ENCODE peak calls at places on chromosome 1, in nine cellular contexts. E is left ventricle myocardium inferior; Y is psoas muscle; D is heart right ventricle; X is GM23338; O is lower lobe of right lung; B is CD8-positive, alpha-beta T cell; Q is K562; K is endothelial cell of umbilical vein. M is an unnamed sample. For H3K4me1, the result is how much of the 10 kb centered on the place peaks cover.

GRCh38 chr1:165883056-165883455 is 55.6 kb downstream of the UCK2 start:
- DNase-seq in Y (no peak), E (no peak), B (no peak), Q (no peak), X (peak), O (no peak), D (no peak), K (no peak), M (no peak)

GRCh38 chr1:114023377-114023776 is 44.1 kb downstream of the OLFML3 start:
- DNase-seq in Q (no peak), O (no peak), B (no peak), E (no peak), X (no peak), Y (no peak), D (no peak), K (no peak), M (no peak)

GRCh38 chr1:166164995-166165660 is 1.7 kb downstream of the FAM78B start:
- DNase-seq in E (peak), X (peak), K (peak), Q (peak), Y (peak), B (no peak), O (peak), D (peak), M (peak)

GRCh38 chr1:175131100-175131499 is 61.5 kb downstream of the KIAA0040 start:
- DNase-seq in B (no peak), E (no peak), K (no peak), O (no peak), Y (no peak), X (no peak), Q (no peak), D (no peak), M (no peak)

GRCh38 chr1:7300893-7301292 is 470.2 kb upstream of the VAMP3 start:
- DNase-seq in Q (no peak), D (no peak), X (no peak), O (no peak), B (no peak), K (peak), E (no peak), Y (no peak), M (no peak)

GRCh38 chr1:176619261-176619660 is 156.3 kb downstream of the PAPPA2 start:
- DNase-seq in O (no peak), D (no peak), K (no peak), B (no peak), E (no peak), X (no peak), Q (no peak), Y (no peak), M (no peak)

GRCh38 chr1:147750618-147751217 is 9.7 kb downstream of the GJA5 start:
- DNase-seq in B (no peak), D (no peak), E (no peak), O (no peak), Y (no peak), K (no peak), Q (no peak), X (no peak), M (no peak)

GRCh38 chr1:109834951-109835350 is 71.2 kb upstream of the EPS8L3 start:
- DNase-seq in D (no peak), K (no peak), Y (no peak), B (no peak), X (no peak), O (no peak), Q (no peak), E (no peak), M (no peak)

GRCh38 chr1:17886838-17887441 is 131.8 kb downstream of the ACTL8 start:
- DNase-seq in D (no peak), Y (no peak), O (no peak), E (no peak), Q (no peak), X (no peak), B (no peak), K (no peak), M (no peak)

GRCh38 chr1:182249201-182249676 is 142.4 kb downstream of the GLUL start:
- DNase-seq in K (no peak), E (no peak), B (no peak), Y (no peak), D (no peak), Q (peak), X (no peak), O (no peak), M (peak)

GRCh38 chr1:78492376-78492950 is 1.7 kb downstream of the PTGFR start:
- DNase-seq in B (no peak), K (no peak), E (no peak), Q (no peak), X (no peak), Y (no peak), D (no peak), O (no peak), M (no peak)

GRCh38 chr1:41367102-41367537 is 5.9 kb downstream of the FOXO6 start:
- DNase-seq in Y (no peak), D (no peak), E (no peak), Q (no peak), K (no peak), B (no peak), X (peak), O (no peak), M (no peak)

GRCh38 chr1:40783001-40783905 is at the start of gene KCNQ4:
- DNase-seq in D (peak), K (no peak), X (peak), O (peak), Q (peak), B (no peak), E (peak), Y (peak), M (peak)

GRCh38 chr1:17875882-17876280 is 120.7 kb downstream of the ACTL8 start:
- DNase-seq in X (no peak), Q (no peak), Y (no peak), B (no peak), D (peak), O (no peak), K (no peak), E (peak), M (no peak)

GRCh38 chr1:85172684-85173337 is 28.0 kb downstream of the SYDE2 start:
- DNase-seq in E (no peak), K (no peak), D (no peak), O (no peak), B (no peak), X (no peak), Y (no peak), Q (peak), M (no peak)

DNA sequence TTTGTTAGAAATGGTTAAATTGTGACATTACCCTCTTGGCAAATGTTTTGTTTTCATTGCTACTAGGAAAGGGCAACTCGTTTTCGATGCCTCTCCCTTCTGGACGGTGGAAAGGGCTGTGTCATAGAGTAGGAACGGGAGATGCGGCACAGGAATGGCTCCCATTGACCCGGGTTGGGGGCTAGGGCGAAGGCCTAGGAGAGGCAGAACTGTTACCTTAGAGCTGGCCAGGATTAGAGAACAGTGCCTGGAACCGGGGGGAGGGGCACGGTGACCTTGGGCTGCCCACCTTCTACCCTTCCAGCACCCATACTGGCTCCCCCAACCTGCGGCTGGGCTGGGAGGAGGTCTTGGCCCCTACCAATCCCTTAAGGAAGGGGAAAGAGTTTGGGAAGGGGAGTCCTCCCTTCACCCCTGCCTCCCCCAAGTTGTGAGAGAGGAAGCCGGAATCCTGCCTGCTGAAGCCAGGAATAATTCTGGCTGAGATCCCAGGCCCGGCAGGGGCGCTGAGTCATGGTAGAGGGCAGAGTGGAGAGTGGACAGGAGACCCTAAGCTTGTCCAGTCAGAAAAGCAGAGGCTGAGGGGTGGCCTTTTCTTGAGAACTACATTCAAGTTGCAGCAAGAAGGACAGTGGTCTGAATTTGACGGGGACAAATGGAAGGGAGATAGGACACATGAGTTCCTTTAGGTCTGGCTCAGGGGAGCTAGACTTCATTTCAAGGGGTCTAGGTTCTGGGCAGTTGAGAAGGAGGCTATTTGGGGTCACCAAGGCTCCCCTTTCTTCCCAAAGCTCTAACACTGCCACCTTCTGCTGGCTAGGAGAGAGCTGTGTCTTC is 8.2 kb downstream of the LMNA start:
- DNase-seq in B (no peak), Q (peak), K (peak), X (no peak), Y (peak), D (peak), O (peak), E (peak), M (peak)
- H3K4me1 ChIP-seq in B (under half), Q (half or more), K (half or more), X (under half), Y (half or more), D (half or more), O (half or more), E (half or more), M (half or more)

DNA sequence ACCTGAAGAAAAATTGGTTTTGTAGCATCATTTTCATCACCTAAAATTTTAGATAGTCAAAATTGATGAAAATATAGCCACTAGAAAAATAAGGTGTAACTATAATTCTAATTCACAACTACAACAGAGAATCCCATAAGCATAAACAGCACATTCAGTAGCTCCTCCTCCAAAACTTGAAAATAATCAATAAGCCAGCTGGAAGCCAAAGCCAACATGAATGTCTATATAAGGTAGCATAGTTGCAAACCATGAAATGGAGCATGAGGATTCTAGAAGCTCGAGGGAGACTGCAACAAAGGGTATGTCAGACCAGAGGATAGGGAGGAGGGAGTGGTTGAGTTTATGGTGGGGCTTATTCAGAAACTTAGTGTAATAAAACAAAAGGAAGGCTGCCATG is 22.4 kb downstream of the ACBD3 start:
- DNase-seq in K (no peak), E (no peak), B (no peak), O (no peak), Q (no peak), D (no peak), Y (no peak), X (no peak), M (no peak)
- TF ChIP-seq CTCF in K (no peak), E (no peak), B (no peak), O (no peak), Q (no peak), D (no peak), Y (no peak), X (no peak), M (no peak)

GRCh38 chr1:91752324-91752723 is 133.6 kb downstream of the TGFBR3 start:
- DNase-seq in X (no peak), O (no peak), D (no peak), E (no peak), Q (no peak), Y (no peak), B (no peak), K (no peak), M (no peak)

GRCh38 chr1:91749690-91750335 is 136.1 kb downstream of the TGFBR3 start:
- DNase-seq in E (no peak), D (no peak), K (no peak), Q (no peak), Y (no peak), B (no peak), X (no peak), O (no peak), M (no peak)

GRCh38 chr1:91747666-91748065 is 138.3 kb downstream of the TGFBR3 start:
- DNase-seq in K (no peak), D (no peak), X (no peak), Y (no peak), O (no peak), E (no peak), Q (no peak), B (no peak), M (no peak)

GRCh38 chr1:91751281-91751680 is 134.7 kb downstream of the TGFBR3 start:
- DNase-seq in X (no peak), B (no peak), D (no peak), Y (peak), O (no peak), E (peak), Q (no peak), K (peak), M (no peak)

GRCh38 chr1:91750398-91750996 is 135.5 kb downstream of the TGFBR3 start:
- DNase-seq in D (no peak), X (peak), Y (no peak), Q (no peak), B (no peak), O (no peak), E (no peak), K (no peak), M (peak)
- H3K4me1 ChIP-seq in D (under half), X (under half), Y (under half), Q (under half), B (under half), O (half or more), E (half or more), K (under half), M (under half)

GRCh38 chr1:167344112-167344511 is 123.4 kb downstream of the POU2F1 start:
- DNase-seq in K (no peak), Y (no peak), E (no peak), D (no peak), X (no peak), O (no peak), Q (no peak), B (no peak), M (no peak)

GRCh38 chr1:167344605-167345385 is 124.1 kb downstream of the POU2F1 start:
- DNase-seq in D (no peak), Q (no peak), B (no peak), O (no peak), K (no peak), E (no peak), X (peak), Y (no peak), M (no peak)

GRCh38 chr1:167339405-167339804 is 118.7 kb downstream of the POU2F1 start:
- DNase-seq in X (no peak), Y (no peak), Q (no peak), O (no peak), D (no peak), B (no peak), E (no peak), K (no peak), M (no peak)

GRCh38 chr1:167345386-167345733 is 124.7 kb downstream of the POU2F1 start:
- DNase-seq in O (no peak), K (peak), X (no peak), Y (no peak), D (no peak), B (no peak), E (no peak), Q (no peak), M (no peak)

DNA sequence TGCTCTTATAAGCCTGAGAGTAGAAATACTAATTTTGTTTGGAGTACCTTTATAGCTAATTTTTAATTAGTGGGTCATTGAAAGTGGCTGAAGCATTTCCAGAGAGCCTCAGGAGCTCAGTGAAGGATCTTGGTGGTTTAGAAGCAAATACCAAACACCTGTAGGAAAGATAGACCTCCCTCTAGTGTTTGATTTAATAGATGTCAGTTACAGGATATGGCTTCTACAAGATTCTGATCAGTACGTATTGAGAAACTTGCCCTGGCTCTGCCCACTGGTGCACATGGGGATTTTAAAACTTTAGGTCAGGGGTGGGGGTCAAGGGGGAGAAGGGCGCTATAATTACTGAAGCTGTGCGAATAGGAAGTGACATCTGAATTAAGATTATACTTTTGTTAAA is 122.2 kb downstream of the POU2F1 start:
- DNase-seq in B (no peak), X (peak), E (no peak), Y (no peak), K (no peak), D (no peak), Q (no peak), O (no peak), M (no peak)
- TF ChIP-seq CTCF in B (no peak), X (peak), E (no peak), Y (peak), K (no peak), D (peak), Q (no peak), O (peak), M (peak)

GRCh38 chr1:33429846-33430750 is 797 bp downstream of the PHC2 start:
- DNase-seq in O (peak), K (peak), B (no peak), D (peak), Y (peak), E (peak), Q (no peak), X (peak), M (peak)
- H3K4me1 ChIP-seq in O (under half), K (under half), B (under half), D (under half), Y (under half), E (half or more), Q (under half), X (under half), M (under half)

GRCh38 chr1:33117440-33118085 is 36.6 kb downstream of the AZIN2 start:
- DNase-seq in B (no peak), D (no peak), K (no peak), E (no peak), X (no peak), Q (no peak), O (no peak), Y (no peak), M (no peak)

GRCh38 chr1:33110477-33110876 is 29.5 kb downstream of the AZIN2 start:
- DNase-seq in O (no peak), K (no peak), X (no peak), Q (no peak), B (no peak), E (no peak), Y (no peak), D (no peak), M (no peak)

DNA sequence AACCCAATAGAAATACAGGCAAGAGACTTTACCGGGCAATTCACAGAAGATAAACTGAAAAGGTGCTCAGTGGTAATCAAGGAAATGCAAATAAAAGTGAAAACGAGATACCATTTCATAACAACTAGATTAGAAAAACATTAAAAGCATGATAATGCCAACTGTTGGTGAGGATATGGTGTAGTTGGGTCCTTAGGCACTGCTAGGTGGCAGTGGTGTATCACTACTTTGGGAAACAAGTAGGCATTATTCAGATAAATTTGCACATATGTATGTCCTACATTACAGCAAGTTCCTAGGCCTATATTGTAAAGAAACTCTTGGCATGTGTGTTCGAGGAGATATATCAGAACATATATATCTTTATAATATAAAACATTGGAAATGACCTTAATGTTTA is 31.0 kb downstream of the AZIN2 start:
- DNase-seq in Q (no peak), X (no peak), K (peak), E (no peak), O (no peak), Y (no peak), D (no peak), B (no peak), M (no peak)
- TF ChIP-seq CTCF in Q (no peak), X (peak), K (no peak), E (peak), O (no peak), Y (peak), D (no peak), B (peak), M (no peak)

GRCh38 chr1:2210084-2210653 is 15.6 kb upstream of the FAAP20 start:
- DNase-seq in X (no peak), D (peak), K (no peak), E (no peak), B (no peak), O (no peak), Q (no peak), Y (no peak), M (no peak)
- H3K4me1 ChIP-seq in X (under half), D (half or more), K (under half), E (half or more), B (under half), O (half or more), Q (half or more), Y (under half), M (half or more)

GRCh38 chr1:198359024-198359653 is 181.3 kb downstream of the ATP6V1G3 start:
- DNase-seq in K (peak), Y (no peak), D (no peak), Q (no peak), X (peak), E (no peak), O (no peak), B (no peak), M (no peak)
- TF ChIP-seq CTCF in K (peak), Y (peak), D (peak), Q (peak), X (peak), E (peak), O (peak), B (peak), M (peak)

GRCh38 chr1:154327466-154328317 is 2.4 kb downstream of the ATP8B2 start:
- DNase-seq in O (no peak), D (no peak), Y (no peak), K (peak), B (peak), X (peak), Q (no peak), E (no peak), M (no peak)

GRCh38 chr1:154328318-154329151 is 3.2 kb downstream of the ATP8B2 start:
- DNase-seq in K (peak), Q (no peak), Y (peak), O (peak), B (peak), E (peak), D (peak), X (peak), M (peak)

GRCh38 chr1:154330669-154331068 is 5.3 kb downstream of the ATP8B2 start:
- DNase-seq in X (no peak), K (no peak), D (no peak), Y (no peak), E (no peak), O (no peak), Q (no peak), B (no peak), M (no peak)

GRCh38 chr1:154329152-154329521 is 3.8 kb downstream of the ATP8B2 start:
- DNase-seq in Q (no peak), Y (no peak), D (no peak), B (no peak), X (peak), E (no peak), K (no peak), O (no peak), M (no peak)

GRCh38 chr1:154329551-154330131 is 4.3 kb downstream of the ATP8B2 start:
- DNase-seq in O (no peak), Q (peak), K (no peak), X (peak), D (no peak), E (no peak), B (no peak), Y (no peak), M (no peak)
- H3K4me1 ChIP-seq in O (under half), Q (under half), K (under half), X (under half), D (under half), E (half or more), B (half or more), Y (under half), M (under half)

GRCh38 chr1:54800899-54801759 is at the start of gene TTC22:
- DNase-seq in D (no peak), O (peak), K (no peak), Q (peak), B (peak), Y (peak), E (no peak), X (peak), M (peak)
- TF ChIP-seq CTCF in D (no peak), O (peak), K (no peak), Q (peak), B (peak), Y (no peak), E (peak), X (peak), M (peak)

M was measured in body of pancreas.